ENCODE peak calls at places on chromosomes 16 and 17, in seven cellular contexts. X is GM12878, E is endothelial cell of umbilical vein, G is AG04450, A is NT2/D1, S is adrenal gland, H is fibroblast of lung. J is an unnamed sample.
A peak's percentile ranks its signal among the peaks of the same experiment; 100 is the strongest.

GRCh38 chr17:78674595-78675315 is 97.6 kb upstream of the DNAH17 start:
- DNase-seq in H (no peak), A (peak; percentile 27), E (no peak), S (no peak), X (no peak), G (no peak), J (no peak)

GRCh38 chr16:17359778-17360177 is 111.0 kb downstream of the XYLT1 start:
- DNase-seq in G (no peak), A (no peak), S (no peak), H (no peak), X (no peak), E (no peak), J (peak; percentile 67)

GRCh38 chr16:71629617-71630016 is 3.6 kb downstream of the MARVELD3 start:
- DNase-seq in A (no peak), G (no peak), X (no peak), E (no peak), H (no peak), S (no peak), J (no peak)

GRCh38 chr17:63974594-63975192 is 2.0 kb upstream of the SCN4A start:
- DNase-seq in H (no peak), S (no peak), E (peak; percentile 51), A (no peak), X (no peak), G (no peak), J (no peak)

GRCh38 chr17:80476877-80477646 is 655 bp upstream of the NPTX1 start:
- DNase-seq in X (no peak), H (no peak), A (no peak), E (no peak), G (no peak), S (no peak), J (no peak)

GRCh38 chr16:27318399-27319256 is 4.9 kb downstream of the IL4R start:
- DNase-seq in S (peak; percentile 38), E (no peak), A (no peak), H (peak; percentile 60), X (no peak), G (no peak), J (peak; percentile 33)

GRCh38 chr16:64455275-64455674 is 666.6 kb downstream of the CDH11 start:
- DNase-seq in A (no peak), X (no peak), G (no peak), S (no peak), E (peak; percentile 38), H (peak; percentile 66), J (no peak)

GRCh38 chr16:31876955-31877828 is 3.6 kb downstream of the ZNF267 start:
- DNase-seq in H (peak; percentile 86), G (peak; percentile 72), X (peak; percentile 94), A (no peak), E (peak; percentile 83), S (peak; percentile 33), J (peak; percentile 71)

GRCh38 chr17:8820311-8821010 is 21.3 kb upstream of the MFSD6L start:
- DNase-seq in H (no peak), G (no peak), A (no peak), E (no peak), X (no peak), S (no peak), J (no peak)

GRCh38 chr16:12874135-12874534 is 27.3 kb upstream of the SHISA9 start:
- DNase-seq in H (no peak), S (no peak), X (no peak), E (peak; percentile 63), A (no peak), G (no peak), J (no peak)

GRCh38 chr16:10754941-10755340 is 11.3 kb downstream of the NUBP1 start:
- DNase-seq in X (no peak), S (no peak), A (no peak), E (peak; percentile 11), G (no peak), H (peak; percentile 43), J (no peak)

GRCh38 chr17:74852237-74853047 is 7.2 kb downstream of the GRIN2C start:
- DNase-seq in A (peak; percentile 72), X (no peak), E (no peak), H (no peak), S (no peak), G (no peak), J (peak; percentile 49)

GRCh38 chr16:82694239-82694874 is 67.6 kb downstream of the CDH13 start:
- DNase-seq in E (no peak), X (no peak), S (no peak), G (no peak), A (no peak), H (peak; percentile 31), J (no peak)

GRCh38 chr17:27623578-27623977 is 7.4 kb upstream of the LGALS9 start:
- DNase-seq in G (no peak), S (no peak), A (no peak), E (no peak), H (no peak), X (no peak), J (no peak)

GRCh38 chr17:73938706-73939105 is 264.8 kb upstream of the RPL38 start:
- DNase-seq in A (no peak), X (no peak), H (no peak), G (no peak), E (no peak), S (no peak), J (no peak)

GRCh38 chr17:48513653-48514482 is 16.9 kb downstream of the HOXB1 start:
- DNase-seq in G (no peak), A (no peak), E (no peak), X (no peak), S (no peak), H (no peak), J (no peak)
- H3K27me3 ChIP-seq in G (peaks cover 2% of the 10 kb centered on the region), A (no peaks in the 10 kb centered on the region), E (peaks cover 51% of the 10 kb centered on the region), X (no peaks in the 10 kb centered on the region), S (no peaks in the 10 kb centered on the region), H (peaks cover 5% of the 10 kb centered on the region), J (peaks cover 8% of the 10 kb centered on the region)

DNA sequence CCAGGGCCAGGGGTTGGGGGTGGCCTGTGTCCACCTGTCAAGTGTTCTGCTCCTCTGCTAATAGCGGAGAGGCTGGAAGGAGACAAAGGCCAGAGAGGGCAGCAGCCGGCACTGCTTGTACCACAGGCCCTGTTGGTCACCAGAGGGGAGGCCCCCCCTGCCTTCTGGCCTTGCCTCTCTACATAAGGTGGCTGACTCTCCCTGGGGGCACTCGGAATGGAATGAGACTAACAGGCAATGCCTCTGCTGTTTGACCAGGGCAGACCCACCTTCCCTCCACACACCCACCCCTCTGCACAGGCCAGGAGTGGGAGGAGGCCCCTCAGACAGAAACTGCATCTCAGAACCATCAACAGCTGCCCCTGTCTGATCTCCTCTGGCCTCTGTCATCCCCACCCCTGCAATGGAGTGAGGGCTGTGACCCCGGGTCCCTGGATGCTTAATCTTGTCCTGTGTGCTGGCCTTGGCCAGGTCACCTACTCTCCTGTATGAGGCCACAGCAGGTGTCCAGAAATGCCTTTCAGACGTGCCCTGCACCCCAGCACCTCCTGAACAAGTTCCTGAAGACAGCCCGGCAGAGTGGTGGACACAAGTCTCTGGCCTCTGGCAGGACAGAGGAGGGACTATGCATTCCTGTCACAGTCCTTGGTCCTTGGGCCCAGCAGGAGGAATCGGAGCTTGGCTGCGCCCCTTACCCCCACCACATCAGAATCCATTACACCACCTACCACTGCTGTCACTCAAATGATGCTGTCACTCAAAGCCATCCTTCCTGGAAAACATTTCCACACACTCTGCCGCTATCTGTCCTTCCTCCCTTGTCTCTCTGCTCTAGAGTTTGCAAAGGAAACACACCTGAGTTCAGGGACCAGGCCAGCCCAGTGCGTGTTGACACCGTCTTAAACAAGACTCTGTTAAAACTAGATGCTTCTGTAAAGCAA is 107.5 kb upstream of the ZNF750 start:
- DNase-seq in X (no peak), E (no peak), H (no peak), A (no peak), S (peak; percentile 3), G (no peak), J (no peak)
- H3K9me3 ChIP-seq in X (peaks cover 27% of the 10 kb centered on the region), E (no peaks in the 10 kb centered on the region), H (no peaks in the 10 kb centered on the region), A (peaks cover 81% of the 10 kb centered on the region), S (peaks cover 21% of the 10 kb centered on the region), G (peaks cover 64% of the 10 kb centered on the region), J (peaks cover 23% of the 10 kb centered on the region)

GRCh38 chr16:54647216-54647615 is 283.4 kb upstream of the IRX5 start:
- DNase-seq in H (no peak), E (no peak), G (no peak), S (no peak), X (no peak), A (no peak), J (no peak)
- H3K4me3 ChIP-seq in H (no peak overlapping the region), E (no peak overlapping the region), G (no peak overlapping the region), S (no peak overlapping the region), X (no peak overlapping the region), A (no peak overlapping the region), J (no peak overlapping the region)

DNA sequence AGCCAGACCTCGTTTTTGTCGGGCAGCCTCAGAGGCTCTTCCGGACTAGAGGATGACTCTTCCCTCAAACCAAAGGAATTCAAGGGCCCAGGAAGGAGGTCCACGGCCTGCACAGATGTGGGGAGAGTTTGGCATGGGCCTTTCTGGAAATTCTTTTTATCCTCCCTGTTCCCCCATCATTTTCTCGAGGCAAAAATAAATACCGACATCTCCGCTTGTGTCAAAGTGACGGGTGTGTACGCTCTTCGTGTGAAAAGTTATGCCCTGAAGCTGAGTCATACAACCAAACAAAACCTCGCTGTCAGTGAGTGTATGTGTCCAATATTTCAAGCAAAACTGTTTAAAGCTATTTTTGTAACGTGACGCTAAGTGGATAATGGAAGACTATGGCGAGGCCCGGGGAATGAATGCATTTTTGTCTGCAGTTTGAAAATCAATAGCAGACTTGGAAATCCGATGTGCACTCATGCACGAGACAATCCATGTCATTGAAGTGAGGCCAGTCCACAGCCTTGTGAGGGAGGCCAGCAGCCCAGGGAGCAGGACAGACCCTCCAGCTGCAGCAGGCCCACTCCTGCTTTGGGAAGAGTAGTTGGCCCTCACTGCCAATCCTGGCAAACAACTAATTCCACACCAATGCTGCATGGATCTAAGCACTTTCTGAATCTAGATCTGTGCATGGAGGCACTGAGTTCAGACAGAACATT is 364.3 kb downstream of the FOXL1 start:
- DNase-seq in X (no peak), G (no peak), S (no peak), E (no peak), H (peak; percentile 31), A (no peak), J (no peak)
- H3K27me3 ChIP-seq in X (no peaks in the 10 kb centered on the region), G (no peaks in the 10 kb centered on the region), S (no peaks in the 10 kb centered on the region), E (no peaks in the 10 kb centered on the region), H (peaks cover 3% of the 10 kb centered on the region), A (no peaks in the 10 kb centered on the region), J (no peaks in the 10 kb centered on the region)

DNA sequence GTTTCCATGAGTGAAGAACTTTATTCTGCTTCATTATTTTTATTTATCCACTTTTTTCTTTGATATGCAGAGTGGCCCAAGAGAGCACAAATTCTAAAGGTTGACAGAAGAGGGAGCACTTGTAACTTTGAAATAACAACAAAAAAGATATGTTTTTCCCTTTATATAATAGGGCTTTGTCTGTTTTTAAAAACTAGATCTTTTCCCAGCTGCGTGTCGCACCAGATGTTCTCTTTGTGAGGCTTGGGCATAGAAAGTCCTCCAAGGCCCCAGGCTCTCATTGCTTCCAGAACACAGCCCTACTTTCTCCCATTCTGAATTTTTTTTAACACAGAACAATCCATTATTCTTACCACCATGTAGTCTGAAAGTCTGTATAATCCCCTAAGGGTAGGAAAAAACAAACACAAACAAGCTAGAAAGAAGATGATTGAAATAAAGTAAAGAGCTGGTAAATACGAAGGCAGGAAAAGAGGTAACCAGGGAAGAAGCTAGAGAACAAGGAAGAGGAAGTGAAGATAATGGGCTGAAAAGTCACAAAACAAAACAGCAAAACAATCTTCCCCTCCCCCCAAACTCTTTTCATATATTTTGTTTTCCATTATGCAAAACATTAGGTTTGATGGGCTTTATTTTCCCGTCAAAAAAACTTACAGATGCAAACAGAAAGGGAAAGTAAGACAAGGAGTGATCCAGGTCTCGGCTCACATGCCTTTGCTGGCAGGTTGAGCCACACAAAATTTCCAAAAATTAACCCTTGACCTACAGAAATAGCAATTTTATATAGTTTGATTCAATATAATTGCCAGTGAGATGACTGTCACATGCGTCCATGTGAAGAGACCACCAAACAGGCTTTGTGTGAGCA is 160.3 kb downstream of the ABCA8 start:
- DNase-seq in H (peak; percentile 81), S (peak; percentile 32), A (no peak), E (peak; percentile 82), X (no peak), G (peak; percentile 26), J (no peak)
- H3K9me3 ChIP-seq in H (no peaks in the 10 kb centered on the region), S (no peaks in the 10 kb centered on the region), A (no peaks in the 10 kb centered on the region), E (no peaks in the 10 kb centered on the region), X (no peaks in the 10 kb centered on the region), G (no peaks in the 10 kb centered on the region), J (no peaks in the 10 kb centered on the region)

GRCh38 chr16:81651758-81652718 is 127.1 kb upstream of the PLCG2 start:
- DNase-seq in A (no peak), X (no peak), E (no peak), G (no peak), S (no peak), H (no peak), J (no peak)
- H3K4me3 ChIP-seq in A (no peak overlapping the region), X (no peak overlapping the region), E (no peak overlapping the region), G (no peak overlapping the region), S (no peak overlapping the region), H (no peak overlapping the region), J (no peak overlapping the region)